ENCODE peak calls at places on chromosomes 5 and 9, in four cellular contexts. V is AG04450, D is GM23338, T is tibial artery. Y is an unnamed sample.

GRCh38 chr5:1546556-1546955 is 22.8 kb upstream of the LPCAT1 start:
- DNase-seq in V (no peak), T (peak), D (no peak), Y (peak)

GRCh38 chr9:114141553-114142548 is 13.5 kb upstream of the COL27A1 start:
- DNase-seq in V (no peak), T (no peak), D (no peak), Y (peak)

GRCh38 chr5:95519151-95519550 is 35.6 kb downstream of the SKIC3 start:
- DNase-seq in V (no peak), T (no peak), D (no peak), Y (no peak)

GRCh38 chr9:649128-650074 is 192.1 kb upstream of the DMRT1 start:
- DNase-seq in T (no peak), D (peak), V (no peak), Y (no peak)

GRCh38 chr9:38029923-38030638 is 38.9 kb downstream of the SHB start:
- DNase-seq in V (no peak), T (no peak), D (no peak), Y (no peak)

GRCh38 chr5:66757219-66757833 is 161.1 kb downstream of the MAST4 start:
- DNase-seq in V (peak), T (no peak), D (peak), Y (peak)

GRCh38 chr9:108838017-108838416 is 17.8 kb downstream of the ACTL7B start:
- DNase-seq in D (no peak), T (no peak), V (no peak), Y (no peak)

GRCh38 chr5:107478068-107478641 is 192.6 kb downstream of the EFNA5 start:
- DNase-seq in D (no peak), T (no peak), V (no peak), Y (no peak)

GRCh38 chr5:32909207-32909606 is 198.1 kb downstream of the NPR3 start:
- DNase-seq in V (peak), D (no peak), T (no peak), Y (no peak)

GRCh38 chr5:1479581-1480188 is 34.4 kb upstream of the SLC6A3 start:
- DNase-seq in T (no peak), D (peak), V (no peak), Y (peak)

GRCh38 chr9:3732077-3733038 is 206.6 kb upstream of the RFX3 start:
- DNase-seq in V (peak), T (peak), D (peak), Y (peak)

GRCh38 chr5:68077349-68077894 is 138.1 kb upstream of the PIK3R1 start:
- DNase-seq in V (no peak), T (no peak), D (no peak), Y (peak)

GRCh38 chr9:77544491-77545000 is 103.6 kb downstream of the GNA14 start:
- DNase-seq in D (no peak), T (no peak), V (no peak), Y (no peak)

GRCh38 chr9:135256568-135257354 is 169.3 kb downstream of the OLFM1 start:
- DNase-seq in T (no peak), D (no peak), V (no peak), Y (no peak)

GRCh38 chr5:124630767-124631704 is 115.4 kb downstream of the ZNF608 start:
- DNase-seq in T (no peak), D (no peak), V (no peak), Y (no peak)

GRCh38 chr5:69467442-69468225 is 25.0 kb upstream of the OCLN start:
- DNase-seq in T (no peak), D (no peak), V (no peak), Y (no peak)

GRCh38 chr5:95901676-95902646 is 59.7 kb downstream of the ELL2 start:
- DNase-seq in V (no peak), T (no peak), D (no peak), Y (no peak)

GRCh38 chr9:137211532-137211931 is 6.0 kb downstream of the NDOR1 start:
- DNase-seq in T (no peak), V (no peak), D (no peak), Y (no peak)

GRCh38 chr9:137213160-137214060 is 7.9 kb downstream of the NDOR1 start:
- DNase-seq in V (no peak), D (no peak), T (no peak), Y (no peak)

GRCh38 chr9:137214620-137215019 is 7.4 kb downstream of the RNF208 start:
- DNase-seq in V (no peak), T (no peak), D (no peak), Y (no peak)

GRCh38 chr9:137215196-137215986 is 6.6 kb downstream of the RNF208 start:
- DNase-seq in D (no peak), T (no peak), V (no peak), Y (no peak)

GRCh38 chr9:137212520-137212919 is 7.0 kb downstream of the NDOR1 start:
- DNase-seq in V (no peak), D (no peak), T (no peak), Y (no peak)
- TF ChIP-seq CTCF in V (no peak), D (no peak), T (no peak), Y (no peak)

GRCh38 chr9:20551835-20552234 is 70.5 kb downstream of the MLLT3 start:
- DNase-seq in V (no peak), D (no peak), T (no peak), Y (no peak)

GRCh38 chr9:20551236-20551635 is 71.1 kb downstream of the MLLT3 start:
- DNase-seq in T (no peak), V (no peak), D (no peak), Y (no peak)

GRCh38 chr9:20550326-20550725 is 72.0 kb downstream of the MLLT3 start:
- DNase-seq in T (no peak), D (no peak), V (no peak), Y (no peak)

GRCh38 chr9:20553750-20554149 is 68.5 kb downstream of the MLLT3 start:
- DNase-seq in D (no peak), V (no peak), T (no peak), Y (no peak)

DNA sequence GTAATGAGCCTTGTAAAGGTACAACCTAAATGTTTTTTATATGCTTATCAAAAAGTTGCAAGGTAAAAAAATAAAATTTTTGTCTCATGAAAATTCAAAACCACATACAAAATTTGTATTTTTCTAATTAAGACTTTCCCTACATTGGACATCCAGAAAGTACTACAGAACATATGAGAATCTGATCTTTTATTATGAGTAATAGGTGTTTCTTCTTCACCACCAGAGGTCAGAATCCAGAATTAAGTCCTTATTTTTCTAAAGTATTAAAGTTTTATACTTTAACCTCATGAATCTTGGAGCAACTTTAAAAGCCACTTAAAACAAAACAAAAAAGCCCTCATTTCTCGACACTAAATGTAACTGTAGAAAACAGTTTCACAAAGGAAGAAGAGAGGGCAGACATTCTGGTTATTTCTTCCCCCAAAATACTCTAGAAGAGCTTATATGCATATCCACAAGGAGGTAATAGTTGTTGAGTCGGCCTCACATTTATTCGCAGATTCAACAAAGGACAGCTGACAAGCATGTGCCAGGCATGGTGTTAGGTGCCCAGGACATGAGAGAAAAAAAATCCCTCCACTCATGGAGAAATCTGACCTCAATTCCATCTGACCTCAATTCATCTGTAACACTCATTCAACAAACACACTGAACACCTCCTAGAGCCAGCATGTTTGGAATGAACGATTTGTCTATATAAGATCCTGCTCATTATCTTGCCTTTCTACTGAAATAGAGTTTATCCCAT is 69.2 kb downstream of the MLLT3 start:
- DNase-seq in V (no peak), D (no peak), T (no peak), Y (no peak)
- H3K4me3 ChIP-seq in V (no peak), D (no peak), T (no peak), Y (no peak)

GRCh38 chr9:130414910-130415746 is 29.6 kb upstream of the ASS1 start:
- DNase-seq in D (no peak), T (no peak), V (no peak), Y (no peak)
- H3K27ac ChIP-seq in D (no peak), T (no peak), V (no peak), Y (no peak)

DNA sequence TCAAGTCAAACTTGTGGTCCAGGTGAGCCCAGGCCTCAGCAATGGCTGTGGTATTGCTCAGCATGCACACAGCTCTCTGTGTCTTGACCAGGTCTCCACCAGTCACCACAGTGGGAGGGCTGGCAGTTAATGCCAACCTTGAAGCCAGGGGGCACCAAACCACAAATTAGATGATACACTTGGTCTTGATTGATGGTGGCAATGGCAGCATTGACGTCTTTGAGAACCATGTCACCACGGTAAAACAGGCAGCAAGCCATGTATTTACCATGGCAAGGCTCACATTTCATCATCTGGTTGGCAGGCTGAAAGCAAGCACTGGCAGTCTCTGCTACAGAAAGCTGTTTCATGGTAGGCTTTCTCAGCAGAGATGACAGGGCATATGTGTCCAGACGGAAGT is 40.0 kb downstream of the NIM1K start:
- DNase-seq in T (no peak), D (peak), V (no peak), Y (no peak)
- TF ChIP-seq CTCF in T (no peak), D (peak), V (no peak), Y (peak)